ENCODE peak calls at places on chromosomes 4 and X, in five cellular contexts. One of them, this sample, is unnamed.

GRCh38 chr4:55791666-55792065 is 27.9 kb upstream of the EXOC1L start:
- DNase-seq in prostate gland: no peak
- DNase-seq in aorta: no peak
- DNase-seq in tibial artery: no peak
- DNase-seq in GM23248: peak; percentile 2
- DNase-seq in this sample: no peak

GRCh38 chr4:119550857-119551532 is 77.6 kb downstream of the PDE5A start:
- DNase-seq in prostate gland: no peak
- DNase-seq in aorta: no peak
- DNase-seq in tibial artery: no peak
- DNase-seq in GM23248: peak; percentile 48
- DNase-seq in this sample: no peak

GRCh38 chr4:79597266-79597665 is 189.2 kb upstream of the GK2 start:
- DNase-seq in prostate gland: no peak
- DNase-seq in aorta: no peak
- DNase-seq in tibial artery: no peak
- DNase-seq in GM23248: peak; percentile 27
- DNase-seq in this sample: peak; percentile 4

GRCh38 chrX:6159468-6159867 is 69.2 kb downstream of the NLGN4X start:
- DNase-seq in prostate gland: no peak
- DNase-seq in aorta: no peak
- DNase-seq in tibial artery: no peak
- DNase-seq in GM23248: no peak
- DNase-seq in this sample: no peak

GRCh38 chrX:47581731-47582647 is at the start of gene TIMP1:
- DNase-seq in prostate gland: peak; percentile 80
- DNase-seq in aorta: peak; percentile 97
- DNase-seq in tibial artery: peak; percentile 96
- DNase-seq in GM23248: peak; percentile 95
- DNase-seq in this sample: peak; percentile 96

GRCh38 chr4:95500361-95500760 is 48.4 kb downstream of the UNC5C start:
- DNase-seq in prostate gland: no peak
- DNase-seq in aorta: no peak
- DNase-seq in tibial artery: no peak
- DNase-seq in GM23248: no peak
- DNase-seq in this sample: no peak

GRCh38 chr4:10917475-10918103 is 233.0 kb upstream of the CLNK start:
- DNase-seq in prostate gland: peak; percentile 46
- DNase-seq in aorta: no peak
- DNase-seq in tibial artery: no peak
- DNase-seq in GM23248: no peak
- DNase-seq in this sample: peak; percentile 27

GRCh38 chr4:57156242-57156990 is 46.2 kb upstream of the IGFBP7 start:
- DNase-seq in prostate gland: no peak
- DNase-seq in aorta: no peak
- DNase-seq in tibial artery: no peak
- DNase-seq in GM23248: peak; percentile 23
- DNase-seq in this sample: no peak

GRCh38 chr4:89152972-89153371 is 41.6 kb downstream of the TIGD2 start:
- DNase-seq in prostate gland: no peak
- DNase-seq in aorta: no peak
- DNase-seq in tibial artery: no peak
- DNase-seq in GM23248: peak; percentile 24
- DNase-seq in this sample: no peak

GRCh38 chr4:139558235-139559094 is 2.4 kb upstream of the SETD7 start:
- DNase-seq in prostate gland: no peak
- DNase-seq in aorta: no peak
- DNase-seq in tibial artery: no peak
- DNase-seq in GM23248: no peak
- DNase-seq in this sample: no peak

GRCh38 chr4:117134386-117134785 is 49.0 kb upstream of the TRAM1L1 start:
- DNase-seq in prostate gland: no peak
- DNase-seq in aorta: no peak
- DNase-seq in tibial artery: no peak
- DNase-seq in GM23248: peak; percentile 58
- DNase-seq in this sample: no peak

GRCh38 chrX:155718964-155719586 is 106.3 kb upstream of the TMLHE start:
- DNase-seq in prostate gland: no peak
- DNase-seq in aorta: no peak
- DNase-seq in tibial artery: no peak
- DNase-seq in GM23248: peak; percentile 44
- DNase-seq in this sample: peak; percentile 25

GRCh38 chrX:129108936-129109335 is 414.4 kb downstream of the SMARCA1 start:
- DNase-seq in prostate gland: no peak
- DNase-seq in aorta: no peak
- DNase-seq in tibial artery: no peak
- DNase-seq in GM23248: no peak
- DNase-seq in this sample: no peak

GRCh38 chr4:27176881-27177280 is 316.2 kb downstream of the STIM2 start:
- DNase-seq in prostate gland: no peak
- DNase-seq in aorta: no peak
- DNase-seq in tibial artery: no peak
- DNase-seq in GM23248: no peak
- DNase-seq in this sample: no peak

GRCh38 chr4:26242451-26242850 is 78.4 kb upstream of the RBPJ start:
- DNase-seq in prostate gland: no peak
- DNase-seq in aorta: no peak
- DNase-seq in tibial artery: no peak
- DNase-seq in GM23248: peak; percentile 58
- DNase-seq in this sample: no peak

GRCh38 chr4:129218897-129219296 is 122.9 kb downstream of the C4orf33 start:
- DNase-seq in prostate gland: no peak
- DNase-seq in aorta: no peak
- DNase-seq in tibial artery: no peak
- DNase-seq in GM23248: peak; percentile 2
- DNase-seq in this sample: no peak

GRCh38 chr4:120517966-120518365 is 404.6 kb downstream of the PRDM5 start:
- DNase-seq in prostate gland: peak; percentile 7
- DNase-seq in aorta: no peak
- DNase-seq in tibial artery: no peak
- DNase-seq in GM23248: peak; percentile 87
- DNase-seq in this sample: peak; percentile 85

GRCh38 chr4:91111556-91111955 is 984.4 kb downstream of the CCSER1 start:
- DNase-seq in prostate gland: no peak
- DNase-seq in aorta: no peak
- DNase-seq in tibial artery: no peak
- DNase-seq in GM23248: no peak
- DNase-seq in this sample: no peak

GRCh38 chr4:30537462-30537861 is 182.7 kb upstream of the PCDH7 start:
- DNase-seq in prostate gland: no peak
- DNase-seq in aorta: no peak
- DNase-seq in tibial artery: no peak
- DNase-seq in GM23248: peak; percentile 24
- DNase-seq in this sample: no peak

GRCh38 chr4:139692300-139693012 is 26.8 kb downstream of the MGST2 start:
- DNase-seq in prostate gland: no peak
- DNase-seq in aorta: no peak
- DNase-seq in tibial artery: no peak
- DNase-seq in GM23248: no peak
- DNase-seq in this sample: peak; percentile 56

GRCh38 chr4:184444215-184444952 is 30.0 kb downstream of the IRF2 start:
- DNase-seq in prostate gland: no peak
- DNase-seq in aorta: no peak
- DNase-seq in tibial artery: no peak
- DNase-seq in GM23248: no peak
- DNase-seq in this sample: no peak

GRCh38 chr4:184447664-184448063 is 26.7 kb downstream of the IRF2 start:
- DNase-seq in prostate gland: no peak
- DNase-seq in aorta: no peak
- DNase-seq in tibial artery: no peak
- DNase-seq in GM23248: no peak
- DNase-seq in this sample: no peak

GRCh38 chr4:184446132-184446531 is 28.2 kb downstream of the IRF2 start:
- DNase-seq in prostate gland: no peak
- DNase-seq in aorta: no peak
- DNase-seq in tibial artery: no peak
- DNase-seq in GM23248: no peak
- DNase-seq in this sample: no peak

GRCh38 chr4:184443318-184443717 is 31.0 kb downstream of the IRF2 start:
- DNase-seq in prostate gland: no peak
- DNase-seq in aorta: no peak
- DNase-seq in tibial artery: no peak
- DNase-seq in GM23248: no peak
- DNase-seq in this sample: no peak

GRCh38 chr4:184444953-184445309 is 29.4 kb downstream of the IRF2 start:
- DNase-seq in prostate gland: no peak
- DNase-seq in aorta: no peak
- DNase-seq in tibial artery: no peak
- DNase-seq in GM23248: no peak
- DNase-seq in this sample: no peak
- H3K4me1 ChIP-seq in prostate gland: peaks cover 7% of the 10 kb centered on the region
- H3K4me1 ChIP-seq in aorta: no peaks in the 10 kb centered on the region
- H3K4me1 ChIP-seq in tibial artery: peaks cover 82% of the 10 kb centered on the region
- H3K4me1 ChIP-seq in GM23248: peaks cover 14% of the 10 kb centered on the region
- H3K4me1 ChIP-seq in this sample: peaks cover 80% of the 10 kb centered on the region

GRCh38 chr4:51853027-51853682 is 10.2 kb downstream of the DCUN1D4 start:
- DNase-seq in prostate gland: no peak
- DNase-seq in aorta: no peak
- DNase-seq in tibial artery: no peak
- DNase-seq in GM23248: peak; percentile 38
- DNase-seq in this sample: peak; percentile 63

GRCh38 chr4:51850294-51850693 is 7.3 kb downstream of the DCUN1D4 start:
- DNase-seq in prostate gland: no peak
- DNase-seq in aorta: no peak
- DNase-seq in tibial artery: no peak
- DNase-seq in GM23248: no peak
- DNase-seq in this sample: no peak

GRCh38 chr4:51849430-51849829 is 6.5 kb downstream of the DCUN1D4 start:
- DNase-seq in prostate gland: no peak
- DNase-seq in aorta: no peak
- DNase-seq in tibial artery: no peak
- DNase-seq in GM23248: no peak
- DNase-seq in this sample: no peak

GRCh38 chr4:51851090-51851936 is 8.4 kb downstream of the DCUN1D4 start:
- DNase-seq in prostate gland: no peak
- DNase-seq in aorta: no peak
- DNase-seq in tibial artery: no peak
- DNase-seq in GM23248: no peak
- DNase-seq in this sample: no peak

GRCh38 chr4:51851937-51852290 is 9.0 kb downstream of the DCUN1D4 start:
- DNase-seq in prostate gland: no peak
- DNase-seq in aorta: no peak
- DNase-seq in tibial artery: no peak
- DNase-seq in GM23248: no peak
- DNase-seq in this sample: no peak
- H3K4me1 ChIP-seq in prostate gland: no peaks in the 10 kb centered on the region
- H3K4me1 ChIP-seq in aorta: peaks cover 5% of the 10 kb centered on the region
- H3K4me1 ChIP-seq in tibial artery: peaks cover 79% of the 10 kb centered on the region
- H3K4me1 ChIP-seq in GM23248: peaks cover 16% of the 10 kb centered on the region
- H3K4me1 ChIP-seq in this sample: peaks cover 52% of the 10 kb centered on the region

GRCh38 chr4:140725556-140725955 is 30.6 kb downstream of the TBC1D9 start:
- DNase-seq in prostate gland: no peak
- DNase-seq in aorta: no peak
- DNase-seq in tibial artery: no peak
- DNase-seq in GM23248: no peak
- DNase-seq in this sample: no peak
- H3K4me1 ChIP-seq in prostate gland: peaks cover 20% of the 10 kb centered on the region
- H3K4me1 ChIP-seq in aorta: no peaks in the 10 kb centered on the region
- H3K4me1 ChIP-seq in tibial artery: peaks cover 25% of the 10 kb centered on the region
- H3K4me1 ChIP-seq in GM23248: peaks cover 21% of the 10 kb centered on the region
- H3K4me1 ChIP-seq in this sample: peaks cover 5% of the 10 kb centered on the region

DNA sequence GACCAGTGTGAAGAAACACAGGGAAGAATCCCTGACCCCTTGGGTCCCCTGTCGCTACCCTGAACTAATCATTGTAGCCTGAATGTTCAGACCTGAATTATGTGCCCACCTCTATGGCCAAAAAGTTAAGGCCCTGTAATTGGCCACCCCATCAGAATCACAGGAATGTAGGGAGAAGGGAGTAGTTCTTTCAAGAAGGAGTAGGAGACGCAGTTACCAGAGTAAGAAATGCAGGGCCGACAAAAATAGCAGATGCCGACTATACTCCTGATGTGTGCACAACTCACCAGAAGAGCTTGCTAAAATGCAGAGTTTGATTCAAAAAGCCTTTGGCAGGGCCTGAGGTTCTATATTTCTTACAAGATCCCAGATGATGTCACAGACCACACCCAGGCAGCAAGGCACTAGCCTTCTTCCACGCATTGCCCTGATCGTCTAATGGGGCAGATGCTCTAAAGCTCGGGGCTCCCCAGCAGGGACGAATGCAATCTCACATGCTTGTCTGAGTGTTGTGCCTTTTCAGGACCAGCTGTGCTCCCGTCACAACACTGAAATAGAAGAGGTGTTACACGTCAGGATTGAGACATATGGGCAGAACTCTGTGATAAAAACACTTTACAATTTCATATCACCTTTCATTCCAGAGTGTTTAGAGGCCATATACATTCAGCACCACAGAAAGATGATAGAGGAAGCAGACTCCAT is 160.9 kb upstream of the FAM241A start:
- DNase-seq in prostate gland: no peak
- DNase-seq in aorta: no peak
- DNase-seq in tibial artery: no peak
- DNase-seq in GM23248: peak; percentile 7
- DNase-seq in this sample: no peak
- H3K4me1 ChIP-seq in prostate gland: no peaks in the 10 kb centered on the region
- H3K4me1 ChIP-seq in aorta: no peaks in the 10 kb centered on the region
- H3K4me1 ChIP-seq in tibial artery: no peaks in the 10 kb centered on the region
- H3K4me1 ChIP-seq in GM23248: peaks cover 6% of the 10 kb centered on the region
- H3K4me1 ChIP-seq in this sample: no peaks in the 10 kb centered on the region

GRCh38 chr4:2789801-2790582 is 2.9 kb upstream of the SH3BP2 start:
- DNase-seq in prostate gland: no peak
- DNase-seq in aorta: peak; percentile 63
- DNase-seq in tibial artery: peak; percentile 51
- DNase-seq in GM23248: no peak
- DNase-seq in this sample: no peak
- H3K4me1 ChIP-seq in prostate gland: peaks cover 8% of the 10 kb centered on the region
- H3K4me1 ChIP-seq in aorta: no peaks in the 10 kb centered on the region
- H3K4me1 ChIP-seq in tibial artery: peaks cover 46% of the 10 kb centered on the region
- H3K4me1 ChIP-seq in GM23248: peaks cover 13% of the 10 kb centered on the region
- H3K4me1 ChIP-seq in this sample: peaks cover 44% of the 10 kb centered on the region

This sample was measured in adrenal gland.